ENCODE peak calls at places on chromosomes 11 and 22, in ten cellular contexts. B is cardiac fibroblast, T is astrocyte of the spinal cord, U is GM12865, E is BJ, K is neural progenitor cell, Q is body of pancreas, A is HCT116, S is tibial artery, N is AG10803. M is an unnamed sample.

GRCh38 chr11:10930961-10931760 is 73.3 kb upstream of the ZBED5 start:
- DNase-seq in B (peak; percentile 77), T (peak; percentile 80), U (no peak), E (no peak), K (peak; percentile 86), Q (peak; percentile 65), A (no peak), S (peak; percentile 91), N (peak; percentile 76), M (no peak)

GRCh38 chr11:106961518-106961917 is 56.8 kb downstream of the GUCY1A2 start:
- DNase-seq in B (peak; percentile 95), T (peak; percentile 94), U (no peak), E (peak; percentile 95), K (no peak), Q (no peak), A (no peak), S (no peak), N (peak; percentile 96), M (peak; percentile 70)

GRCh38 chr22:27150530-27150909 is 493.1 kb downstream of the MIAT start:
- DNase-seq in B (peak; percentile 17), T (no peak), U (peak; percentile 1), E (no peak), K (no peak), Q (peak; percentile 25), A (no peak), S (no peak), N (peak; percentile 62), M (no peak)

GRCh38 chr11:118265954-118266353 is 1.9 kb upstream of the MPZL2 start:
- DNase-seq in B (no peak), T (no peak), U (no peak), E (no peak), K (no peak), Q (peak; percentile 16), A (no peak), S (peak; percentile 69), N (no peak), M (no peak)

GRCh38 chr11:10158461-10158860 is 135.6 kb downstream of the SBF2 start:
- DNase-seq in B (peak; percentile 33), T (no peak), U (no peak), E (no peak), K (no peak), Q (no peak), A (no peak), S (no peak), N (no peak), M (no peak)

GRCh38 chr11:119298726-119299125 is 18.2 kb downstream of the MCAM start:
- DNase-seq in B (no peak), T (no peak), U (no peak), E (no peak), K (no peak), Q (peak; percentile 25), A (no peak), S (no peak), N (peak; percentile 37), M (no peak)

GRCh38 chr22:38505595-38506117 is 455 bp downstream of the DDX17 start:
- DNase-seq in B (peak; percentile 66), T (peak; percentile 69), U (peak; percentile 64), E (no peak), K (peak; percentile 83), Q (peak; percentile 80), A (no peak), S (peak; percentile 91), N (peak; percentile 78), M (no peak)

GRCh38 chr22:41979423-41980250 is 10.4 kb downstream of the SEPTIN3 start:
- DNase-seq in B (no peak), T (no peak), U (peak; percentile 51), E (no peak), K (no peak), Q (no peak), A (no peak), S (no peak), N (no peak), M (no peak)

DNA sequence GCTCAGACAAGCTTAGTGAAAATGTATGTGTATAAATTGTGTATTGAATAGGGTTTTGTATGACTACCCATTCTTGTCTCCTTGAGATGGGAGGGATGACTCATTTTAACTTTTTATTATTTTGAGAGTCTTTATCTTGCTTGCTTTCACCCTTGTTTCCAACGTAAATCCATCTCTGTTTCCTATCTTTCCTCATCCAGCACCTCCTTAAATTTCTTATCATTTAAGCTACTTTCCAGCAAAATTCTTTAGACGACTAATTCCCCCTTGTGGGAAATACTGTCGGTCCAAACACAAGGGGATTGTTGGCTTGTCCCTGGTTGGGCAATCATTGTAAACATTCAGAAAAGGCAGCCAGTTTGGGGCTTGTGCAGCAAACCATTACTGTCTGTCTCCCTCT is 167.0 kb downstream of the C11orf91 start:
- DNase-seq in B (peak; percentile 46), T (peak; percentile 38), U (no peak), E (no peak), K (no peak), Q (no peak), A (no peak), S (no peak), N (no peak), M (no peak)
- TF ChIP-seq CTCF in B (no peak), T (no peak), U (no peak), E (no peak), K (no peak), Q (no peak), A (no peak), S (no peak), N (no peak), M (no peak)

GRCh38 chr22:18979957-18980356 is 43.9 kb upstream of the PRODH start:
- DNase-seq in B (no peak), T (no peak), U (no peak), E (no peak), K (no peak), Q (no peak), A (no peak), S (no peak), N (no peak), M (no peak)

GRCh38 chr22:18984564-18984963 is 48.5 kb upstream of the PRODH start:
- DNase-seq in B (no peak), T (no peak), U (no peak), E (no peak), K (no peak), Q (no peak), A (no peak), S (no peak), N (no peak), M (no peak)

GRCh38 chr22:18985761-18986160 is 49.7 kb upstream of the PRODH start:
- DNase-seq in B (no peak), T (no peak), U (no peak), E (no peak), K (no peak), Q (no peak), A (no peak), S (no peak), N (no peak), M (no peak)

GRCh38 chr22:18980829-18981228 is 44.7 kb upstream of the PRODH start:
- DNase-seq in B (no peak), T (no peak), U (no peak), E (no peak), K (no peak), Q (no peak), A (no peak), S (no peak), N (no peak), M (no peak)

DNA sequence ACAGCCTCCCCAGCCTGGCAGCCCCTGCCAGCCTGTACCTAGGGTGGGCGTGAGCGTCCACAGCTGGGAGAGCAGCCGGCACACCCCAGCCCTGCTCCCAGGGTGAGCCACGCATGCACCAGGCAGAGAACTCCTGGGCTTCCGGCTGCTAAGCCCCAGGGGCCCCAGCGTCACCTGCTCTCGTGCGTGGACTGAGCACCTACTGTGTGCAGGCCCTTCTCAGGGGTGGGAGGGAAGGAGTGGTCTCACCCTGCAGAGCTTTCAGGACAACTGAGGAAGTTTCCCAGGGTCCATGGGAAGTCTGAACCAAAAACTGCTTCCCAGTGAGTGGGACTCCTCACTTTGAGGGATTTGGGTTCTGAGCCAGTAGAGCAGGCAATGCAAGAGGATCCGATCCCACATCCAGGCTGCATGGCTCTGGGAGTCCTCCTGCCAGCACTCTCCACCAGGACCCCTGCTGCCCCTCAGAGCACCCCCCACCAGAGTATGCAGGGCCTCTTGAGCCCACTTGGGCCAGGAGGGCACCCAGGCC is 47.1 kb upstream of the PRODH start:
- DNase-seq in B (no peak), T (no peak), U (no peak), E (no peak), K (no peak), Q (no peak), A (no peak), S (no peak), N (no peak), M (no peak)
- TF ChIP-seq CTCF in B (no peak), T (no peak), U (no peak), E (no peak), K (no peak), Q (no peak), A (no peak), S (no peak), N (no peak), M (no peak)

GRCh38 chr11:128316541-128317206 is 270.7 kb downstream of the ETS1 start:
- DNase-seq in B (no peak), T (no peak), U (peak; percentile 25), E (no peak), K (no peak), Q (no peak), A (no peak), S (no peak), N (no peak), M (no peak)

GRCh38 chr11:128313931-128314330 is 273.4 kb downstream of the ETS1 start:
- DNase-seq in B (no peak), T (no peak), U (no peak), E (no peak), K (no peak), Q (no peak), A (no peak), S (no peak), N (no peak), M (no peak)

GRCh38 chr11:128323381-128323780 is 264.0 kb downstream of the ETS1 start:
- DNase-seq in B (peak; percentile 67), T (no peak), U (peak; percentile 63), E (no peak), K (no peak), Q (no peak), A (no peak), S (no peak), N (peak; percentile 43), M (no peak)

GRCh38 chr11:128315933-128316332 is 271.4 kb downstream of the ETS1 start:
- DNase-seq in B (no peak), T (no peak), U (no peak), E (no peak), K (no peak), Q (no peak), A (no peak), S (no peak), N (no peak), M (no peak)

GRCh38 chr11:128318856-128319474 is 268.4 kb downstream of the ETS1 start:
- DNase-seq in B (peak; percentile 37), T (peak; percentile 24), U (peak; percentile 91), E (no peak), K (no peak), Q (no peak), A (no peak), S (no peak), N (no peak), M (no peak)
- TF ChIP-seq CTCF in B (no peak), T (no peak), U (peak; percentile 7), E (no peak), K (no peak), Q (no peak), A (no peak), S (no peak), N (no peak), M (no peak)

DNA sequence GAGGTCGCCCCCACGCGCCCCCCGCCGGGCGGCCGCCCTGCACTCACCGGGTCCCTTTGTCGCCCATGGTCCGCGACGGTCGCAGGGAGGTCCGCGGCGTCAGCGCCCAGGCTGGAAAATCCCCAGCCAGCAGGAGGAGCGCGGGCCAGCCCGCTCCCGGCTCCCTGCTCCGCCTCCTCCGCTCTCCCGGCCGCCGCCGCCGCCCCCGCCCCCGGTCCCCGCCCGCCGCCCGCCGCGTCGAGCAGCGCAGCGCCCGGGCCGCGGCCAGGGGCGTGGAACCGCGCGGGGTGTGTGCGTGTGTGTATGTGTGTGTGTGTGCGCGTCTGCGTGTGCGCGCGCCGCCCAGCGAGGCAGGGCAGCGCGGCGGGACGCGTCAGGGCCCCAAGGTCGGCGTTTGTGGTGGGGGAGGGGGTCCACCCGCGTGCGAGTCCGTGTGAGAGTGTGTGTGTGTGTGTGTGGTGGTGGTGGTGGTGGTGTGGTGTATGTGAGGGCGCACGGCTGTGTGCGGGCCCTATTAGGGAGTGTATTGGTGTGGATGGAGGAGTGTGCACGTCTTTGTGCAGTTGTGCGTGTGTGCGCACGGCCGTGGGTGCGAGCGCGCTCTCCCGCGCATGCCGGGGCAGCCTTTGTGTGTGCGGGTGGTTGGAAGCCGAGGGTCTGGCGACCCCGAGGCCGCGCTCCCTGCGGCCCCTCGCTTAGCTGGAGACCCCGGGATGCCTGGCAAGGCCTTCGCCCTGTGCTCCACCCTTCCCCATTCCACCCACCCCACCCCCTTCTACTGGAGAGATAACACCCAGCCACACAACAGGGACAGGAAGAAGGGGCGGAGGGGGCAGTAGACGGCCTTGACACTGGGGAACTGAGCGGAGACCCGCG is at the start of gene ARRB1:
- DNase-seq in B (peak; percentile 41), T (no peak), U (peak; percentile 49), E (no peak), K (peak; percentile 83), Q (peak; percentile 70), A (no peak), S (peak; percentile 76), N (peak; percentile 55), M (no peak)
- TF ChIP-seq CTCF in B (peak; percentile 7), T (no peak), U (no peak), E (peak; percentile 23), K (peak; percentile 17), Q (peak; percentile 3), A (no peak), S (no peak), N (no peak), M (no peak)